ENCODE peak calls at places on chromosomes 7 and 10, in ten cellular contexts. N, A, H, I, W, Z, U, C, G and R are unnamed samples.
A peak's percentile ranks its signal among the peaks of the same experiment; 100 is the strongest.

GRCh38 chr7:139784643-139785042 is 6.8 kb upstream of the HIPK2 start:
- DNase-seq in N (no peak), A (no peak), H (no peak), I (no peak), W (no peak), Z (no peak), U (peak; percentile 49), C (no peak), G (no peak), R (no peak)

GRCh38 chr10:117175215-117175900 is 21.9 kb upstream of the KCNK18 start:
- DNase-seq in N (no peak), A (no peak), H (no peak), I (peak; percentile 34), W (no peak), Z (no peak), U (peak; percentile 38), C (peak; percentile 33), G (no peak), R (no peak)

GRCh38 chr10:128908109-128908898 is 558.7 kb upstream of the MGMT start:
- DNase-seq in N (no peak), A (no peak), H (no peak), I (no peak), W (no peak), Z (no peak), U (peak; percentile 23), C (no peak), G (no peak), R (no peak)

GRCh38 chr10:35336921-35337741 is 822 bp downstream of the CCNY start:
- DNase-seq in N (no peak), A (no peak), H (peak; percentile 37), I (peak; percentile 48), W (no peak), Z (no peak), U (peak; percentile 41), C (peak; percentile 48), G (peak; percentile 22), R (no peak)

GRCh38 chr10:10714327-10714726 is 303.3 kb upstream of the CELF2 start:
- DNase-seq in N (no peak), A (no peak), H (no peak), I (no peak), W (no peak), Z (no peak), U (no peak), C (no peak), G (no peak), R (no peak)

GRCh38 chr7:135247746-135248471 is 14.3 kb downstream of the STRA8 start:
- DNase-seq in N (no peak), A (no peak), H (no peak), I (no peak), W (no peak), Z (no peak), U (no peak), C (no peak), G (no peak), R (no peak)

GRCh38 chr10:47361293-47361692 is 13.1 kb downstream of the RBP3 start:
- DNase-seq in N (peak; percentile 29), A (no peak), H (peak; percentile 63), I (no peak), W (no peak), Z (no peak), U (no peak), C (no peak), G (no peak), R (no peak)

GRCh38 chr7:29075621-29076020 is 70.7 kb downstream of the CPVL start:
- DNase-seq in N (no peak), A (no peak), H (no peak), I (no peak), W (no peak), Z (no peak), U (no peak), C (no peak), G (no peak), R (no peak)

GRCh38 chr7:12291870-12292269 is 80.8 kb downstream of the TMEM106B start:
- DNase-seq in N (no peak), A (no peak), H (no peak), I (no peak), W (no peak), Z (no peak), U (no peak), C (no peak), G (no peak), R (no peak)

GRCh38 chr7:114412548-114412947 is 2.1 kb upstream of the FOXP2 start:
- DNase-seq in N (no peak), A (no peak), H (no peak), I (no peak), W (peak; percentile 85), Z (peak; percentile 11), U (no peak), C (no peak), G (no peak), R (no peak)

GRCh38 chr7:128103498-128104108 is 72.4 kb upstream of the LRRC4 start:
- DNase-seq in N (peak; percentile 25), A (no peak), H (no peak), I (peak; percentile 70), W (no peak), Z (no peak), U (peak; percentile 49), C (no peak), G (no peak), R (no peak)

GRCh38 chr10:95394161-95394880 is 103.5 kb upstream of the PDLIM1 start:
- DNase-seq in N (no peak), A (no peak), H (peak; percentile 56), I (no peak), W (no peak), Z (no peak), U (peak; percentile 66), C (no peak), G (no peak), R (no peak)

GRCh38 chr10:102501201-102502028 is 1.1 kb downstream of the ACTR1A start:
- DNase-seq in N (no peak), A (no peak), H (no peak), I (no peak), W (no peak), Z (no peak), U (no peak), C (no peak), G (no peak), R (no peak)

GRCh38 chr7:30988346-30989005 is 24.7 kb downstream of the GHRHR start:
- DNase-seq in N (no peak), A (no peak), H (peak; percentile 86), I (peak; percentile 62), W (no peak), Z (no peak), U (peak; percentile 31), C (peak; percentile 73), G (no peak), R (no peak)

GRCh38 chr10:8227246-8227645 is 172.8 kb downstream of the GATA3 start:
- DNase-seq in N (no peak), A (no peak), H (no peak), I (no peak), W (no peak), Z (no peak), U (no peak), C (no peak), G (no peak), R (no peak)

GRCh38 chr7:128660596-128660995 is 11.5 kb upstream of the GARIN1A start:
- DNase-seq in N (no peak), A (no peak), H (no peak), I (no peak), W (no peak), Z (no peak), U (no peak), C (no peak), G (no peak), R (no peak)